ENCODE peak calls at places on chromosomes 6 and 20, in five cellular contexts. W is tibial artery, D is Panc1, X is right atrium auricular region, O is transverse colon. G is an unnamed sample.

GRCh38 chr20:22684072-22684762 is 99.8 kb upstream of the FOXA2 start:
- DNase-seq in W (peak), O (peak), D (peak), X (peak), G (peak)

GRCh38 chr6:118735320-118735719 is 83.9 kb upstream of the CEP85L start:
- DNase-seq in X (no peak), W (no peak), D (no peak), O (no peak), G (no peak)

GRCh38 chr6:142819603-142820335 is 125.2 kb downstream of the HIVEP2 start:
- DNase-seq in W (no peak), D (no peak), X (no peak), O (no peak), G (no peak)

GRCh38 chr20:36408219-36408618 is 102.1 kb downstream of the DLGAP4 start:
- DNase-seq in D (no peak), X (no peak), O (peak), W (no peak), G (no peak)

GRCh38 chr20:24779886-24780285 is 169.2 kb upstream of the CST7 start:
- DNase-seq in D (no peak), X (no peak), O (no peak), W (no peak), G (no peak)

GRCh38 chr20:57698867-57699275 is 10.9 kb downstream of the PMEPA1 start:
- DNase-seq in O (peak), D (peak), W (no peak), X (no peak), G (no peak)

GRCh38 chr6:106241498-106241897 is 84.1 kb downstream of the ATG5 start:
- DNase-seq in D (no peak), X (no peak), W (no peak), O (no peak), G (no peak)

GRCh38 chr6:42522021-42522420 is 41.8 kb upstream of the UBR2 start:
- DNase-seq in D (no peak), X (no peak), W (no peak), O (no peak), G (peak)

GRCh38 chr20:2871555-2872303 is 1.6 kb upstream of the PTPRA start:
- DNase-seq in W (no peak), X (no peak), D (no peak), O (no peak), G (no peak)

GRCh38 chr6:158698876-158699440 is 49.1 kb downstream of the SYTL3 start:
- DNase-seq in D (no peak), O (no peak), W (no peak), X (no peak), G (no peak)

GRCh38 chr6:90160013-90160412 is 136.6 kb downstream of the BACH2 start:
- DNase-seq in X (no peak), O (no peak), W (no peak), D (no peak), G (no peak)

GRCh38 chr6:148593813-148594170 is 153.0 kb upstream of the UST start:
- DNase-seq in X (no peak), O (no peak), D (no peak), W (no peak), G (no peak)

GRCh38 chr20:25984933-25985332 is 288.3 kb upstream of the ZNF337 start:
- DNase-seq in O (peak), W (no peak), D (no peak), X (no peak), G (no peak)

GRCh38 chr6:43911354-43911624 is 141.3 kb downstream of the VEGFA start:
- DNase-seq in X (no peak), O (no peak), D (no peak), W (no peak), G (no peak)

GRCh38 chr6:72522735-72523141 is 99.1 kb upstream of the KCNQ5 start:
- DNase-seq in O (no peak), X (no peak), W (no peak), D (no peak), G (no peak)

GRCh38 chr6:98836962-98837944 is 2.9 kb downstream of the POU3F2 start:
- DNase-seq in W (no peak), O (no peak), D (no peak), X (no peak), G (no peak)

GRCh38 chr6:136086686-136087085 is 163.4 kb downstream of the MTFR2 start:
- DNase-seq in O (no peak), D (no peak), W (no peak), X (no peak), G (no peak)

GRCh38 chr6:133856911-133857310 is 32.0 kb upstream of the TCF21 start:
- DNase-seq in W (no peak), D (no peak), X (no peak), O (no peak), G (no peak)

GRCh38 chr6:150654671-150655070 is 55.0 kb downstream of the PLEKHG1 start:
- DNase-seq in O (no peak), X (no peak), W (no peak), D (no peak), G (no peak)

GRCh38 chr6:16683524-16684194 is 77.6 kb downstream of the ATXN1 start:
- DNase-seq in X (peak), O (peak), W (peak), D (no peak), G (no peak)

GRCh38 chr6:17397764-17398194 is 4.4 kb downstream of the CAP2 start:
- DNase-seq in D (no peak), X (no peak), O (no peak), W (no peak), G (peak)

GRCh38 chr20:7113577-7114466 is 346.3 kb downstream of the BMP2 start:
- DNase-seq in W (no peak), D (peak), O (no peak), X (no peak), G (no peak)

GRCh38 chr6:4582506-4582905 is 193.7 kb upstream of the CDYL start:
- DNase-seq in D (no peak), O (no peak), W (no peak), X (no peak), G (no peak)

GRCh38 chr20:10855778-10856177 is 182.0 kb upstream of the JAG1 start:
- DNase-seq in O (no peak), X (no peak), D (no peak), W (no peak), G (no peak)

GRCh38 chr20:39988991-39989390 is 700.0 kb downstream of the MAFB start:
- DNase-seq in O (no peak), D (no peak), X (no peak), W (no peak), G (no peak)

GRCh38 chr20:1882026-1882425 is 13.2 kb upstream of the SIRPA start:
- DNase-seq in W (no peak), O (no peak), D (no peak), X (no peak), G (no peak)

GRCh38 chr6:101683884-101684283 is 290.4 kb downstream of the GRIK2 start:
- DNase-seq in D (no peak), W (no peak), X (no peak), O (no peak), G (no peak)

GRCh38 chr6:157761331-157761921 is 61.6 kb upstream of the SNX9 start:
- DNase-seq in W (no peak), O (no peak), X (peak), D (peak), G (no peak)

GRCh38 chr6:29414588-29414987 is at the start of gene OR12D1:
- DNase-seq in X (no peak), W (no peak), O (no peak), D (no peak), G (no peak)

GRCh38 chr6:169190970-169191369 is 62.7 kb downstream of the THBS2 start:
- DNase-seq in W (no peak), O (no peak), D (no peak), X (no peak), G (no peak)

GRCh38 chr6:92701425-92702096 is 717.8 kb downstream of the EPHA7 start:
- DNase-seq in D (no peak), X (no peak), O (no peak), W (no peak), G (no peak)

GRCh38 chr6:100473182-100473581 is 8.5 kb upstream of the SIM1 start:
- DNase-seq in D (no peak), W (no peak), O (no peak), X (no peak), G (no peak)

GRCh38 chr6:131014080-131014776 is 48.8 kb downstream of the EPB41L2 start:
- DNase-seq in D (no peak), X (no peak), O (no peak), W (no peak), G (no peak)

GRCh38 chr6:77502966-77503365 is 39.7 kb upstream of the HTR1B start:
- DNase-seq in W (no peak), D (no peak), O (no peak), X (no peak), G (no peak)

GRCh38 chr6:11096109-11096508 is 2.5 kb downstream of the SMIM13 start:
- DNase-seq in X (no peak), W (no peak), O (peak), D (no peak), G (no peak)

GRCh38 chr6:10719386-10720228 is 3.3 kb upstream of the TMEM14C start:
- DNase-seq in X (no peak), D (no peak), W (no peak), O (peak), G (no peak)

GRCh38 chr6:34071884-34072379 is 74.0 kb downstream of the GRM4 start:
- DNase-seq in W (no peak), X (no peak), D (no peak), O (no peak), G (no peak)

GRCh38 chr6:51684038-51684437 is 403.4 kb downstream of the PKHD1 start:
- DNase-seq in X (no peak), O (no peak), D (no peak), W (no peak), G (no peak)
- TF ChIP-seq CTCF in X (no peak), O (no peak), D (no peak), W (no peak), G (no peak)

GRCh38 chr20:63736893-63737689 is 627 bp downstream of the LIME1 start:
- DNase-seq in W (no peak), D (no peak), X (no peak), O (peak), G (no peak)

GRCh38 chr20:63737690-63737939 is 1.2 kb downstream of the LIME1 start:
- DNase-seq in D (no peak), W (no peak), O (no peak), X (no peak), G (no peak)

GRCh38 chr20:63734946-63735858 is 1.3 kb upstream of the LIME1 start:
- DNase-seq in D (no peak), W (no peak), X (no peak), O (no peak), G (no peak)

GRCh38 chr20:63734111-63734945 is 2.1 kb upstream of the LIME1 start:
- DNase-seq in D (no peak), W (no peak), O (no peak), X (no peak), G (no peak)

DNA sequence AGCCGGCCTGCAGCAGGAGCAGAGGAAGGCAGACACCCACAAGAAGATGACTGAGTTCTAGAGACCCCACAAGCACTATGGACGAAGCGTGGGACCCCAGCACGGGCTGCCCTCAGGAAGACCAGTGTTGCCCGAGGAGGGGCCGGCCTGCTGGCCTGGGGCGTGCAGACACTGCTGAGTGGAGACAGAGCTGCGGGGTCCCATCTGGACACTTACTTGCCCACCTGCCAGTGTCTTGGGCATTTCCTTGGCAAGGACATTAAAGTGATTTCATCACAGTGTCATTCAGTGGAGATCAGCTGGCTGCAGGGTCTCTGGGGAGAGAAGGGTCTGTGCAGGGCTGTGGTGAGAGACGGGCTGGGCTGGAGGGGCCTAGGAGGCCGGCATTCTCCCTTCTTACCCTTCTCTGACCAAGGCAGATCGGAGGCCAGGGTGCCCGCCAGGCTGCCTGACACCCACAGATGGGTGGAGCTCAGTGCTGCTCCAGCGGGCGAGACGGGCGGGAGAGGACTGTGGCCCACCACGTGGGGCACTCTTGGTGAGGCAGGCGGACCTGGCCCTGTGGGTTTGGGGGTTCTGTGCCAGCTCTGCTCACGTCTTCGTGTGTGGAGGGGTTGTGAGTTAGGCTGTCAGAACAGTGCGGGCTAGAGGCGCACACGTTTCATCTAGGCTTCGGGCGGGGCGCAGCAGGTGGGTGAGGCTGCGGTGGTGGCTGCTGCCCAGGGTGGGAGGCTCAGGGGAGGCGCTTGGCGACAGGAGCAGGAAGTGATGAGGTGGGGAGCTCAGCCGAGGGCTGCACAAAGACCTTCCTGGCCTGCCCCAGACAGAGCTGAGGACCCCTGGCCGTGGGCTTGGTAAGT is at the start of gene LIME1:
- DNase-seq in O (peak), W (no peak), X (no peak), D (no peak), G (no peak)
- H3K4me3 ChIP-seq in O (peak), W (no peak), X (no peak), D (no peak), G (no peak)

GRCh38 chr20:44810391-44811149 is at the start of gene RIMS4:
- DNase-seq in O (no peak), W (no peak), X (no peak), D (no peak), G (no peak)
- TF ChIP-seq CTCF in O (no peak), W (no peak), X (no peak), D (peak), G (no peak)

GRCh38 chr6:110816677-110817076 is 1.4 kb upstream of the CDK19 start:
- DNase-seq in D (no peak), X (no peak), O (peak), W (no peak), G (no peak)
- H3K4me3 ChIP-seq in D (no peak), X (no peak), O (no peak), W (no peak), G (no peak)

DNA sequence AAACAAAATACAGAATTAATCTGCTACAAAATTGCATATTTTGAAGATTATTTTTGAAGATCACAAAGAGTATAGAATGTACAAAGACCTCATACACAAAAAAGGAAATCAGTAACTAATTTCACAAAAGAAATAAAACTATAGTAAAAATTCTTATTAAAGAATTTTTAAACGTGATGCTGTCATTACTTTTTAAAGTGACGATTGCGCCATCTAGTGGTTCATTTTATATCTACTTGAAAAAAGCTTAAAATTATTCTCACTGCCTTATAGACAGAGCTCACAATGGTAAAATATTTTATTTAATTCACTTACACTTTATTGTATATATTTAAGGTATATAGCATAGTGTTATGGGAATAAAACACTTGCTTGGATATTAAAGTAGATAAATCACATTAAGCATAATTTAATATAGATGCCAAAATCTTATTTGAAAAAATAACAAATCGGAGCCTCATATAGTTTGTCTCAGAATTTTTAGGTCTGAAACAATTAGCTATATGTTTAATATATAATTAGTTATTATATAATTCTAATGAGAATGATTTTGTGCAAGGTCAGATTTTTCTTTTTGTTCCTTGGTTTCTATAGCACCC is 128.8 kb downstream of the PHF3 start:
- DNase-seq in W (no peak), X (no peak), O (no peak), D (peak), G (no peak)
- TF ChIP-seq CTCF in W (peak), X (peak), O (peak), D (no peak), G (no peak)

GRCh38 chr6:1604991-1605821 is 4.5 kb upstream of the FOXC1 start:
- DNase-seq in O (no peak), W (no peak), D (no peak), X (no peak), G (no peak)
- H3K4me3 ChIP-seq in O (peak), W (peak), D (peak), X (peak), G (peak)

DNA sequence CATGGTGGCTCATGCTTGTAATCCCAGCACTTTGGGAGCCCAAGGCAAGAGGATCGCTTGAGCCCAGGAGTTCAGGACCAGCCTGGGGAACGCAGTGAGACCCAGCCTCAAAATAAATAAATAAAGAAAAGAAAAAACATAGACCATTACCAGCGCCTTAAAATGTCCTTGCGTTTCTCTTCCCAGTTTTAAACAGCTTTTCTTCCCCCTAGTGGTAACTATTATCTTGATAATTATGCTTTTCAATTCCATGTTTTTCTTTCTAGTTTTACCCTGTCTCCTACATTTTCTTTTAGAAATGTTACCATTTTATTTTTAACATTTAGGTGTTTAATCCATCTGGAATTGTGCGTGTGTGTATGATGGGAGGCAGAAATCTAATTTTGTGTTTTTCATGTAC is 24.4 kb downstream of the DNAH8 start:
- DNase-seq in X (no peak), O (no peak), W (no peak), D (no peak), G (no peak)
- TF ChIP-seq CTCF in X (no peak), O (peak), W (no peak), D (peak), G (no peak)

DNA sequence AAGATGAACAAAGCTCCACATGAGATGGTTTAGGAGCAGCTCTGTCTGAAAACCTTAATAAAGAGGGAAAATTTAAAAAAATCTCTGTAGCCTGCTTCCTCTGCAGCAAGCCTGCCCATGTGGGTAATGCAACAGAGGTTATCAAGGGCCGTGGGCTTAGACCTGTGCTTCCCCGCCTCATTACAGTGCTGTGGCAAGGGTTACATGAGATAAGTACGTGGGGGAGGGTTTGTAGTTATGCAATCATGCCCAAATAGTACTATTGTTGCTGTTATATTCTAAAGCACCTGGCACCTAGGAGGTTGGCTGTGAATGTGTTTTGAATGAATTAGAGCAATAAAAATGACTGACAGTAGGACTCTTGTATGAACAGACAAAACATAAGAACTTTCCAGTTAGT is 68.3 kb downstream of the PKHD1 start:
- DNase-seq in W (no peak), O (no peak), X (no peak), D (no peak), G (no peak)
- H3K4me3 ChIP-seq in W (no peak), O (no peak), X (no peak), D (no peak), G (no peak)

DNA sequence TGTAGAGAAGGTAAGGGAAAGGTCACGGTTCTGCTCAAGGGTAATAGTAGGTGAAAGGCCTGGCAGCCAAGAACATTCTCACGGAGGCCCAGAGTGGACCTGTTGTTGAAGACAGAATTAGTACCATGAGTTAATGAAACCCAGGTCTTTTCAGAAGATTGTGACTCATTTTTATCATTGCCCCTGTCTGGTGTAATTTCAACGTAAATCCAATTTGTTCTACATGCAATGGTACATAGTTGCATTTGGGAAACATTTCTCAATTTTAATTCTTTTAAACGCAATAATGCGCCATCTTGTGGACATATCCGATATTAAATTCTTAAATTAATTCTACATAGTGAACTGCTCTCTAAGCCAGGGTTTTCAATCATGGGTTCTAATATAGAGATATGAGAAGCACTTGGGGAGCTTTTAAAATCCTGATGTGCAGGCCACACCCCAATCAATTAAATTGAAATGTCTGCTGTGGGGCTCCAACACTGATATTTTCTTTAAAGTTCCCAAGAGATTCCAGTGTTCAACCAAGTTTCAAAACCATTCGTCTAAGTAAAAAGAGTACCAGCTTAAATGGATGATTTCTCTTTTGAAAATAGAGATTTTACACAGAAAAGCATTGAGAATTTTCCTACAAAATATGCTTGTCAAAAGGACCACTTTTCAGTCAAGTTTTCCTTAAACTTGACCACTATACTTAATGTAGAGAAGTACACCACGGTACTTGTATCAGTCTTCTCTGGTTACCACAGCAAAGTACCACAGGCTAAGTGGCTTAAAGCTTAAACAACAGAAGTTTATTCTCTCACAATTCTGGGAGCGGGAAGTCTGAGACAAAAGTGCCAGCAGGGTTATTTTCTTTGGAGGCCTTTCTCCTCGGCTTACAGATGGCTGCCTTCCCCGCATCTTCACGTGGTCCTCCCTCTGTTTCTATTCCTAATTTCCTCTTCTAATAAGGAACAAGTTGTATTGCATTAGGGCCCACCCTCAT is 257.6 kb downstream of the PLCB1 start:
- DNase-seq in W (no peak), X (no peak), D (peak), O (no peak), G (no peak)
- TF ChIP-seq CTCF in W (peak), X (peak), D (peak), O (peak), G (no peak)